ENCODE peak calls at places on chromosomes 7 and 10, in ten cellular contexts. Z is ovary, W is esophagus squamous epithelium, X is lung, S is AG04449, E is kidney, F is GM23338, P is IMR-90, U is Peyer's patch, A is stomach. Y is an unnamed sample.

GRCh38 chr7:68321776-68322496 is 1276.3 kb upstream of the AUTS2 start:
- DNase-seq in Z (peak; percentile 16), W (no peak), X (no peak), S (no peak), E (no peak), F (no peak), P (no peak), U (no peak), A (no peak), Y (no peak)

GRCh38 chr7:46003896-46004875 is 83.1 kb upstream of the IGFBP3 start:
- DNase-seq in Z (no peak), W (no peak), X (no peak), S (no peak), E (no peak), F (no peak), P (peak; percentile 97), U (no peak), A (no peak), Y (peak; percentile 97)

GRCh38 chr7:3862774-3863173 is 561.7 kb downstream of the SDK1 start:
- DNase-seq in Z (no peak), W (no peak), X (no peak), S (no peak), E (no peak), F (peak; percentile 38), P (no peak), U (no peak), A (no peak), Y (no peak)

GRCh38 chr7:92446869-92447238 is 428 bp upstream of the GATAD1 start:
- DNase-seq in Z (peak; percentile 20), W (no peak), X (no peak), S (no peak), E (no peak), F (no peak), P (no peak), U (no peak), A (no peak), Y (no peak)

GRCh38 chr7:131010714-131011436 is 276.9 kb upstream of the KLF14 start:
- DNase-seq in Z (no peak), W (no peak), X (no peak), S (no peak), E (no peak), F (no peak), P (peak; percentile 63), U (no peak), A (no peak), Y (peak; percentile 73)

GRCh38 chr10:132152896-132153580 is 33.7 kb upstream of the DPYSL4 start:
- DNase-seq in Z (no peak), W (no peak), X (no peak), S (no peak), E (peak; percentile 65), F (no peak), P (no peak), U (no peak), A (no peak), Y (no peak)

GRCh38 chr7:75565129-75565528 is 73.0 kb downstream of the SPDYE5 start:
- DNase-seq in Z (peak; percentile 36), W (no peak), X (peak; percentile 33), S (peak; percentile 84), E (no peak), F (peak; percentile 8), P (peak; percentile 93), U (no peak), A (peak; percentile 45), Y (peak; percentile 86)

GRCh38 chr10:30537586-30537985 is 92.0 kb downstream of the LYZL2 start:
- DNase-seq in Z (no peak), W (no peak), X (no peak), S (no peak), E (no peak), F (no peak), P (no peak), U (no peak), A (no peak), Y (no peak)

GRCh38 chr10:114429581-114430335 is 25.5 kb upstream of the AFAP1L2 start:
- DNase-seq in Z (no peak), W (no peak), X (no peak), S (no peak), E (no peak), F (no peak), P (no peak), U (no peak), A (no peak), Y (no peak)

DNA sequence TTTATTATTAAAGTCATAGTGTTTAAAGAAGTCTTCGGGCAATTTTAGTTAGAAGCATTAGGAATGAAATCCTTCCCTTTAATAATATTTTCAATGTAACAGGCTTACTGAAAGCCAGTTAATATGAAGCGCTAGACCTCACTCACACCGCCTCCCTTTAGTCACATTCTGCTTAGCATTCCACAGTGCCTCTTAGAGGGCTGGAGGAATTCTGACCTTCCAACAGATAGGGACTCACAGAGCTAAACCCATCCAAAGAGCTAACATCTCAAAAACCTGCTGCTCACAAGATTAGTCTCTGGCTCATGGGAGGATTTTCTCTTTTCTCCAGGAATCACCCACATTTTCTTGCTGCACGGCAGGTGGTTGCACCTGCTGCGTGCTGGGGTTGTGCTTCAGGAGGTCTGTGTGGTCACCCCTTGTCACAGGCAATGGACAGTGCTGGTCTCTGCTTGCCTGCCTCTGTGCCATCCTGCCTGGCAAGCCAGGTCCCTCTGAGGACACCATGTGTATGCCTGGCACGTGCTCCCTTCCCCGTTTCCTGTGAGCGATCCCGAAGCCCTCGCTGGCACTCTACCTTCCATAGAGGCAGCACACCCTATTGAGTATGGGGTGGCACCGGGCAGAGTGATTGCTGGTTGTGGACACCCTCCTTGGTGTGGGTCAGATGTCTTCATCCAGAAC is 91.8 kb downstream of the KLF6 start:
- DNase-seq in Z (no peak), W (no peak), X (no peak), S (no peak), E (no peak), F (peak; percentile 15), P (no peak), U (no peak), A (no peak), Y (no peak)
- TF ChIP-seq CTCF in Z (no peak), W (no peak), X (no peak), S (no peak), E (no peak), F (no peak), P (no peak), U (no peak), A (no peak), Y (no peak)

GRCh38 chr7:1668932-1669485 is 1.1 kb upstream of the ELFN1 start:
- DNase-seq in Z (peak; percentile 13), W (no peak), X (no peak), S (no peak), E (peak; percentile 69), F (peak; percentile 46), P (peak; percentile 20), U (peak; percentile 29), A (no peak), Y (no peak)

GRCh38 chr7:1666779-1667565 is 3.1 kb upstream of the ELFN1 start:
- DNase-seq in Z (peak; percentile 11), W (no peak), X (no peak), S (no peak), E (peak; percentile 82), F (peak; percentile 28), P (no peak), U (peak; percentile 52), A (no peak), Y (no peak)

GRCh38 chr7:1668486-1668931 is 1.6 kb upstream of the ELFN1 start:
- DNase-seq in Z (peak; percentile 14), W (no peak), X (no peak), S (no peak), E (no peak), F (peak; percentile 32), P (no peak), U (peak; percentile 48), A (no peak), Y (no peak)

GRCh38 chr7:1666251-1666778 is 3.8 kb upstream of the ELFN1 start:
- DNase-seq in Z (peak; percentile 8), W (no peak), X (no peak), S (no peak), E (peak; percentile 72), F (peak; percentile 47), P (no peak), U (peak; percentile 40), A (no peak), Y (no peak)

GRCh38 chr7:1667566-1668485 is 2.3 kb upstream of the ELFN1 start:
- DNase-seq in Z (peak; percentile 6), W (no peak), X (no peak), S (no peak), E (peak; percentile 75), F (peak; percentile 50), P (no peak), U (peak; percentile 52), A (no peak), Y (no peak)
- H3K4me3 ChIP-seq in Z (peak overlapping the region; percentile 24), W (peak overlapping the region; percentile 33), X (no peak overlapping the region), S (peak overlapping the region; percentile 69), E (peak overlapping the region; percentile 37), F (peak overlapping the region; percentile 65), P (peak overlapping the region; percentile 17), U (peak overlapping the region; percentile 0), A (peak overlapping the region; percentile 58), Y (peak overlapping the region; percentile 15)

GRCh38 chr10:90992462-90992861 is 71.6 kb upstream of the ANKRD1 start:
- DNase-seq in Z (no peak), W (no peak), X (no peak), S (no peak), E (no peak), F (no peak), P (no peak), U (no peak), A (no peak), Y (no peak)
- TF ChIP-seq CTCF in Z (no peak), W (no peak), X (no peak), S (no peak), E (no peak), F (no peak), P (no peak), U (no peak), A (no peak), Y (no peak)

DNA sequence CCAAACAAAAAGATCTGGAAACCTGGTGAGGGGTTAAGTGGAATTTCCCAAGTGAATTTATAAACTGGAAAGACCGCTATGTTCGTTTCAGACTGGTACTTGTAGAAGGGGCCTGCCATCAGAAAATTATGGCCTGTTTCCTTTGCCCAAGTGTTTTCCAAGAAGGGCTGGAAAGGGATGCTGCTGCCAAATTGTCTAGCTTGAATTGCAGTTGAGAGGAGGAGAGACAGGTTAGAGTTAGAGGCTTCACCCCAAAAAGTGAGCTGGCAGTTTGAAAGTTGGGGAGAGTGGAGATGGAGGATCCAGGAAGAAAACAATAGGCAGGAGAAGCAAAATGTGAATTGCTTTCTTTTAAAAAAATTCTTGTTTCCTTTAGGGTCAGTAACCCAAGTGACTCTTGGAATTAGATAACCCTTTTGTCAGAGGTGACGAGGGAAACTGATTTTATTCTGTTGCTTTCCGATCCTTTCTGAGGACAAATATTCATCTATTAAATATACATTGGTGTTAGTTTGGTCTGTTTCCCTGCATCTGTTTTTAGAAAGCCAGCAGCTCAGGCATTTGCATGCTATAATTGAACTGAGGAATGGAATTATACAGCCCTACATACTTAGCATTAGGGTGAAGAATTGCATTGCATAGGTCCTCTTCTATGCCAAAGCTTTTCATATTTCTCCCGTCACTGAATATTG is 82.6 kb upstream of the PRR15 start:
- DNase-seq in Z (no peak), W (no peak), X (no peak), S (no peak), E (no peak), F (no peak), P (no peak), U (no peak), A (no peak), Y (no peak)
- H3K4me3 ChIP-seq in Z (peak overlapping the region; percentile 19), W (no peak overlapping the region), X (no peak overlapping the region), S (no peak overlapping the region), E (peak overlapping the region; percentile 30), F (no peak overlapping the region), P (no peak overlapping the region), U (peak overlapping the region; percentile 23), A (no peak overlapping the region), Y (no peak overlapping the region)